ENCODE peak calls at places on chromosomes 12 and 14, in six cellular contexts. One of them, this sample, is unnamed.

GRCh38 chr14:95547626-95548327 is 12.9 kb downstream of the GLRX5 start:
- DNase-seq in aorta: no peak
- DNase-seq in left ventricle myocardium inferior: no peak
- DNase-seq in CD8-positive, alpha-beta memory T cell: no peak
- DNase-seq in stomach: no peak
- DNase-seq in uterus: no peak
- DNase-seq in this sample: peak; percentile 92

GRCh38 chr14:105944632-105945610 is 418.5 kb downstream of the TMEM121 start:
- DNase-seq in CD8-positive, alpha-beta memory T cell: peak; percentile 62
- DNase-seq in stomach: peak; percentile 85
- DNase-seq in aorta: peak; percentile 81
- DNase-seq in left ventricle myocardium inferior: peak; percentile 46
- DNase-seq in uterus: no peak
- DNase-seq in this sample: no peak

GRCh38 chr14:106286697-106287290 is 760.4 kb downstream of the TMEM121 start:
- DNase-seq in left ventricle myocardium inferior: no peak
- DNase-seq in aorta: no peak
- DNase-seq in uterus: no peak
- DNase-seq in stomach: no peak
- DNase-seq in CD8-positive, alpha-beta memory T cell: no peak
- DNase-seq in this sample: no peak

GRCh38 chr14:31449971-31450610 is 7.2 kb downstream of the DTD2 start:
- DNase-seq in CD8-positive, alpha-beta memory T cell: no peak
- DNase-seq in stomach: no peak
- DNase-seq in uterus: no peak
- DNase-seq in aorta: no peak
- DNase-seq in left ventricle myocardium inferior: no peak
- DNase-seq in this sample: no peak

GRCh38 chr12:110796952-110797351 is 49.8 kb upstream of the CCDC63 start:
- DNase-seq in CD8-positive, alpha-beta memory T cell: no peak
- DNase-seq in stomach: no peak
- DNase-seq in uterus: no peak
- DNase-seq in left ventricle myocardium inferior: no peak
- DNase-seq in aorta: no peak
- DNase-seq in this sample: no peak

GRCh38 chr14:99057684-99058083 is 214.3 kb downstream of the BCL11B start:
- DNase-seq in CD8-positive, alpha-beta memory T cell: no peak
- DNase-seq in aorta: no peak
- DNase-seq in stomach: no peak
- DNase-seq in uterus: no peak
- DNase-seq in left ventricle myocardium inferior: no peak
- DNase-seq in this sample: no peak

GRCh38 chr12:25433581-25434325 is 119.3 kb downstream of the LMNTD1 start:
- DNase-seq in uterus: no peak
- DNase-seq in stomach: no peak
- DNase-seq in aorta: no peak
- DNase-seq in CD8-positive, alpha-beta memory T cell: no peak
- DNase-seq in left ventricle myocardium inferior: no peak
- DNase-seq in this sample: peak; percentile 43

GRCh38 chr14:34331728-34332623 is 130.1 kb downstream of the SPTSSA start:
- DNase-seq in left ventricle myocardium inferior: peak; percentile 49
- DNase-seq in aorta: no peak
- DNase-seq in uterus: peak; percentile 40
- DNase-seq in stomach: peak; percentile 72
- DNase-seq in CD8-positive, alpha-beta memory T cell: peak; percentile 19
- DNase-seq in this sample: no peak

GRCh38 chr14:88614218-88614907 is 51.5 kb downstream of the ZC3H14 start:
- DNase-seq in left ventricle myocardium inferior: no peak
- DNase-seq in CD8-positive, alpha-beta memory T cell: no peak
- DNase-seq in stomach: no peak
- DNase-seq in aorta: no peak
- DNase-seq in uterus: no peak
- DNase-seq in this sample: peak; percentile 36

GRCh38 chr12:93883436-93884154 is 206.4 kb downstream of the CRADD start:
- DNase-seq in aorta: no peak
- DNase-seq in CD8-positive, alpha-beta memory T cell: no peak
- DNase-seq in stomach: no peak
- DNase-seq in left ventricle myocardium inferior: no peak
- DNase-seq in uterus: no peak
- DNase-seq in this sample: no peak

GRCh38 chr14:71529855-71530254 is 402.4 kb upstream of the RGS6 start:
- DNase-seq in left ventricle myocardium inferior: no peak
- DNase-seq in uterus: peak; percentile 22
- DNase-seq in aorta: no peak
- DNase-seq in CD8-positive, alpha-beta memory T cell: no peak
- DNase-seq in stomach: no peak
- DNase-seq in this sample: no peak

GRCh38 chr12:104589215-104589614 is 132.5 kb downstream of the CHST11 start:
- DNase-seq in left ventricle myocardium inferior: no peak
- DNase-seq in stomach: no peak
- DNase-seq in aorta: no peak
- DNase-seq in CD8-positive, alpha-beta memory T cell: no peak
- DNase-seq in uterus: no peak
- DNase-seq in this sample: no peak

GRCh38 chr12:56392331-56392730 is 29.7 kb upstream of the APOF start:
- DNase-seq in CD8-positive, alpha-beta memory T cell: no peak
- DNase-seq in aorta: no peak
- DNase-seq in left ventricle myocardium inferior: no peak
- DNase-seq in stomach: no peak
- DNase-seq in uterus: no peak
- DNase-seq in this sample: no peak
- H3K4me3 ChIP-seq in CD8-positive, alpha-beta memory T cell: no peak overlapping the region
- H3K4me3 ChIP-seq in aorta: no peak overlapping the region
- H3K4me3 ChIP-seq in left ventricle myocardium inferior: no peak overlapping the region
- H3K4me3 ChIP-seq in stomach: no peak overlapping the region
- H3K4me3 ChIP-seq in uterus: no peak overlapping the region
- H3K4me3 ChIP-seq in this sample: no peak overlapping the region

DNA sequence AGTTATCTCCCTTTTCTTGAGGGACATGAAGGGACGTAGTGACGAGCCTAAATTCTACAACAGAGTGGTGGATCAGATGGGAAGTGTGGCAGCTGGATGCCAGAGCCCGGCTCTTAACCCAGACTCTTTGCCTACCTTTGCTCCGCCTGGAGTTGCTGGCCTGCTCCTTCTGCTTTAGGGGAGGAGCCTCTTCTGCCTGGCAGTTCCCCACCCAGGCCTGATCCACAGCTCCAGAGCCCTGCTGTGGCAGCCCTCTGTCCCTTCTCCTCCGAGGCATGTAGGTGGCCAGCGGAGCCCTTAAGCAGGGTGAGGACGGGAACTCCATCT is 2.3 kb upstream of the PRPH start:
- DNase-seq in stomach: peak; percentile 30
- DNase-seq in aorta: no peak
- DNase-seq in uterus: no peak
- DNase-seq in CD8-positive, alpha-beta memory T cell: no peak
- DNase-seq in left ventricle myocardium inferior: no peak
- DNase-seq in this sample: no peak
- H3K4me3 ChIP-seq in stomach: no peak overlapping the region
- H3K4me3 ChIP-seq in aorta: no peak overlapping the region
- H3K4me3 ChIP-seq in uterus: no peak overlapping the region
- H3K4me3 ChIP-seq in CD8-positive, alpha-beta memory T cell: no peak overlapping the region
- H3K4me3 ChIP-seq in left ventricle myocardium inferior: peak overlapping the region; percentile 22
- H3K4me3 ChIP-seq in this sample: no peak overlapping the region

DNA sequence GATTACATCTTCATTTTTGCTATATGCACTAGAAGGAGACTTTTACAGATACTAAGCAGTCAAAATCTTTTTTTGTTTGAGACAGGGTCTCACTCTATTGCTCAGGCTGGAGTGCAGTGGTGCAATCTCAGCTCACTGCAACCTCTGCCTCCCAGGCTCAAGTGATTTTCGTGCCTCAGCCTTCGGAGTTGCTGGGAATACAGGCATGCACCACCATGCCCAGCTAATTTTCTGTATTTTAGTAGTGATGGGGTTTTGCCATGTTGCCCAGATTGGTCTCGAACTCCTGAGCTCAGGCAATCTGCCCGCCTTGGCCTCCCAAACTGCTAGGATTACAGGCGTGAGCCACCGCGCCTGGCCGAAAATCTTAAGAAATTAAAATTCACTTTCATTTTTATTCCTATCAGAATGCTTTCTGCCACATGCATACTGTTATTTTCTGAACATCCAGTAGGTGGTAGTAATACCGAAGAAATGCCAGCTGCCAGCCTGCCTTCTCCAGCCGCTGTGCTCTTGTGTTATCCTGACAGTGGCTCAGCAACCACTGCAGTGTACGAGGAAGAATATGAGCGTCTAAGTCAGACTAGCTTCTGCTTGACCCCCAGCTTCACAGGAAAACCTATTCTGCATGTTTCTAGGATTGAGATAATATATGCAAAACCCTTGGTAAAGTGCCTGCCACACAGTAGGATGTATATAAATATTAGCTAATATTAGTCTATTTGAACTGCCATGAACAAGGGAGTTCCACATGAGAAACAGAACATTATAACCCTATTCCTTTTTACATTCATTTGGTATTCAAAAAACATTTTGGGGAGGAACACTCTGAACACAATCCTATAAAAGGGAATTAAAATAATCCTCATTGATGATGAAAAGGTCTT is 54.2 kb downstream of the RPAP3 start:
- DNase-seq in CD8-positive, alpha-beta memory T cell: peak; percentile 16
- DNase-seq in stomach: peak; percentile 59
- DNase-seq in uterus: peak; percentile 35
- DNase-seq in aorta: peak; percentile 78
- DNase-seq in left ventricle myocardium inferior: peak; percentile 31
- DNase-seq in this sample: peak; percentile 13
- H3K4me3 ChIP-seq in CD8-positive, alpha-beta memory T cell: peak overlapping the region; percentile 42
- H3K4me3 ChIP-seq in stomach: peak overlapping the region; percentile 25
- H3K4me3 ChIP-seq in uterus: no peak overlapping the region
- H3K4me3 ChIP-seq in aorta: no peak overlapping the region
- H3K4me3 ChIP-seq in left ventricle myocardium inferior: peak overlapping the region; percentile 38
- H3K4me3 ChIP-seq in this sample: no peak overlapping the region

DNA sequence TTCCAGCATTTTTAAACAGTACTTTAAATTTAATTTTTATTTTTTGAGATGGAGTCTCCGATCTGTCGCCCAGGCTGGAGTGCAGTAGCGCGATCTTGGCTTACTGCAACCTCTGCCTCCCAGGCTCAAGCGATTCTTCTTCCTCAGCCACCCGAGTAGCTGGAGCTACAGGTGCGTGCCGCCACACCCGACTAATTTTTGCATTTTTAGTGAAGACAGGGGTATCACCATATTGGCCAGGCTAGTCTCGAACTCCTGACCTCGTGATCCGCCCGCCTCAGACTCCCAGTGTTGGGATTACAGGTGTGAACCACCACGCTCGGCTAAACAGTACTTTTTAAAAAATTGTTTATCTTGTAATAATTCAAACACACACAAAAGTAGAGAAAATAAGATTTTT is 4.2 kb upstream of the FOXJ2 start:
- DNase-seq in aorta: no peak
- DNase-seq in left ventricle myocardium inferior: no peak
- DNase-seq in uterus: no peak
- DNase-seq in stomach: no peak
- DNase-seq in CD8-positive, alpha-beta memory T cell: no peak
- DNase-seq in this sample: no peak
- H3K4me3 ChIP-seq in aorta: no peak overlapping the region
- H3K4me3 ChIP-seq in left ventricle myocardium inferior: no peak overlapping the region
- H3K4me3 ChIP-seq in uterus: no peak overlapping the region
- H3K4me3 ChIP-seq in stomach: no peak overlapping the region
- H3K4me3 ChIP-seq in CD8-positive, alpha-beta memory T cell: no peak overlapping the region
- H3K4me3 ChIP-seq in this sample: no peak overlapping the region

DNA sequence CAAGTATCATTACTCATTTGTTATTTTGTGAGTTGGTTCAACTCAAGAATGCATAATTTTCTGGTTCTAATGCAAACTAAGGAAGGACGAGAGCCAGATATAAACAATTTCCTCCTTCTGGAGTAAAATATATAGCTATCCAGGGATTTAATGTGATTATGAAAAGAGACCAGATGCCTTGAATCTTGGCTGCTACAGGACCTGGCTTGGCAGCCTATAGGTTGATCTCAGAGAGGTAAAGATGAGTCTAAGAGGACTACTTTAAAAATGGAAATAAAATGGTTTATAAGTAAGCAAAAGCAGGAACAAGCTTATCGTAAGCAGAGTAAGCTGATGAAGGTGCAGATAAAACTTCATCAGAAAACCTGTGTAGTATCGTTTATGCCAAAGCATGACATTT is 176.7 kb upstream of the G2E3 start:
- DNase-seq in uterus: no peak
- DNase-seq in left ventricle myocardium inferior: no peak
- DNase-seq in stomach: no peak
- DNase-seq in CD8-positive, alpha-beta memory T cell: no peak
- DNase-seq in aorta: no peak
- DNase-seq in this sample: no peak
- H3K4me3 ChIP-seq in uterus: no peak overlapping the region
- H3K4me3 ChIP-seq in left ventricle myocardium inferior: no peak overlapping the region
- H3K4me3 ChIP-seq in stomach: no peak overlapping the region
- H3K4me3 ChIP-seq in CD8-positive, alpha-beta memory T cell: no peak overlapping the region
- H3K4me3 ChIP-seq in aorta: no peak overlapping the region
- H3K4me3 ChIP-seq in this sample: no peak overlapping the region

GRCh38 chr12:7935464-7935772 is 569 bp downstream of the SLC2A3 start:
- DNase-seq in uterus: no peak
- DNase-seq in CD8-positive, alpha-beta memory T cell: no peak
- DNase-seq in left ventricle myocardium inferior: no peak
- DNase-seq in stomach: no peak
- DNase-seq in aorta: no peak
- DNase-seq in this sample: no peak

GRCh38 chr12:7937867-7938506 is 2.0 kb upstream of the SLC2A3 start:
- DNase-seq in CD8-positive, alpha-beta memory T cell: no peak
- DNase-seq in left ventricle myocardium inferior: no peak
- DNase-seq in aorta: no peak
- DNase-seq in uterus: no peak
- DNase-seq in stomach: no peak
- DNase-seq in this sample: no peak

GRCh38 chr12:7934153-7934552 is 1.8 kb downstream of the SLC2A3 start:
- DNase-seq in stomach: no peak
- DNase-seq in aorta: no peak
- DNase-seq in CD8-positive, alpha-beta memory T cell: no peak
- DNase-seq in left ventricle myocardium inferior: no peak
- DNase-seq in uterus: no peak
- DNase-seq in this sample: no peak

GRCh38 chr12:7934560-7935463 is 1.2 kb downstream of the SLC2A3 start:
- DNase-seq in uterus: no peak
- DNase-seq in aorta: no peak
- DNase-seq in stomach: no peak
- DNase-seq in left ventricle myocardium inferior: no peak
- DNase-seq in CD8-positive, alpha-beta memory T cell: no peak
- DNase-seq in this sample: no peak

DNA sequence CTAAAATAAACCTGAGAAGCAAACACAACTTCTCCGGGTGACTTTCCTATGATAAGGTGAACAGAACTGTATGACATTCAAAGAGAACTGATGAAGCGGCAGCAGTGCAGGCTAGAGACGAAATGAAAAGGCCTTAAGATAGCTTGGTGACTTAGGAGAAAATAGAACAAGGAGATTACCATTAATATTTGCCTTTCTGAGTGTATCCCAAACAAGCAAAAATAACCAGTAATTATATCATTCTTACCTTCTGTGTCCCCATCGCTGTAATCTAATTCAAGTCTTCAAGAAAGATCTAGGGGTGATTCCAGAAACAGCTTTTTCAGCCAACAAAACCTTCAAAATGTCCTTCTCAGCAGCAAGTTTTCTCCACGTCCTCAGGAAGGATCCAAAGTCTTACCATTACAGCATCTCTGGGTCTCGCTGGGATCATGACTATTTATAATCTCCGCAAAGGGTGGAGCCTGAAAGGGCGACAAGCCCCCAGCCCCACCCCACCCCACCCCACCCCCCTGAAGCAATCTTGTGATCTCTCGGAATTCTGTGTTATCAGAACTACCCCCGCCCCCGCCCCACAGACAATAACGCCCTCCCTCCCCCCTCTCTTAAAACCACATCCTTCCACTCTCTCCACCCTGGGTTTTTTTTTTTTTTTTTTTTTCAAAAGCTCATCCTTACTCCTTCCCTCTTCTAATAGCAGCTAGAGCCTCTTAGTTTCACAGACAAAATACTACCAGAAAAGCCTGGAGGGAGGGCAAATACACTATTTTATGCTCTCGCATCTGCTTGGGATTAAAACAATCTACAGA is at the start of gene SLC2A3:
- DNase-seq in left ventricle myocardium inferior: peak; percentile 39
- DNase-seq in uterus: peak; percentile 73
- DNase-seq in stomach: peak; percentile 32
- DNase-seq in aorta: no peak
- DNase-seq in CD8-positive, alpha-beta memory T cell: peak; percentile 76
- DNase-seq in this sample: no peak
- H3K4me3 ChIP-seq in left ventricle myocardium inferior: peak within 1 kb of the TSS; percentile 75
- H3K4me3 ChIP-seq in uterus: peak within 1 kb of the TSS; percentile 43
- H3K4me3 ChIP-seq in stomach: peak within 1 kb of the TSS; percentile 57
- H3K4me3 ChIP-seq in aorta: peak within 1 kb of the TSS; percentile 65
- H3K4me3 ChIP-seq in CD8-positive, alpha-beta memory T cell: peak within 1 kb of the TSS; percentile 100
- H3K4me3 ChIP-seq in this sample: peak within 1 kb of the TSS; percentile 67